ENCODE peak calls at places on chromosomes 1 and 21, in five cellular contexts. O is breast epithelium, W is prostate gland, D is Peyer's patch, T is body of pancreas. R is an unnamed sample.

GRCh38 chr1:17919525-17920439 is 164.6 kb downstream of the ACTL8 start:
- DNase-seq in O (no peak), T (peak; percentile 21), W (no peak), D (no peak), R (peak; percentile 55)

GRCh38 chr1:216005916-216006315 is 417.3 kb downstream of the USH2A start:
- DNase-seq in O (no peak), T (no peak), W (no peak), D (no peak), R (peak; percentile 71)

GRCh38 chr1:112110031-112110430 is 120.6 kb upstream of the KCND3 start:
- DNase-seq in D (no peak), T (peak; percentile 43), O (no peak), W (peak; percentile 10), R (no peak)

GRCh38 chr1:109186704-109187071 is 27.0 kb upstream of the SARS1 start:
- DNase-seq in O (no peak), T (no peak), D (no peak), W (no peak), R (peak; percentile 38)

GRCh38 chr1:100928128-100928527 is 32.2 kb downstream of the SLC30A7 start:
- DNase-seq in O (no peak), D (no peak), T (no peak), W (no peak), R (no peak)

GRCh38 chr1:6996371-6996770 is 211.1 kb downstream of the CAMTA1 start:
- DNase-seq in T (no peak), W (no peak), O (no peak), D (no peak), R (no peak)

GRCh38 chr1:17540255-17541001 is 930 bp downstream of the ARHGEF10L start:
- DNase-seq in O (no peak), D (no peak), W (peak; percentile 10), T (no peak), R (no peak)

GRCh38 chr1:8754993-8755392 is 62.4 kb downstream of the RERE start:
- DNase-seq in D (no peak), O (no peak), T (no peak), W (no peak), R (no peak)

GRCh38 chr21:31888936-31889371 is 16.1 kb downstream of the HUNK start:
- DNase-seq in T (peak; percentile 65), D (no peak), O (no peak), W (peak; percentile 24), R (no peak)

GRCh38 chr21:43640437-43640836 is 18.9 kb downstream of the HSF2BP start:
- DNase-seq in D (no peak), O (no peak), T (no peak), W (no peak), R (no peak)

GRCh38 chr1:26378088-26378878 is 5.7 kb upstream of the ZNF683 start:
- DNase-seq in W (no peak), D (peak; percentile 84), T (no peak), O (no peak), R (peak; percentile 98)

GRCh38 chr1:36183309-36183856 is 27.4 kb downstream of the MAP7D1 start:
- DNase-seq in T (no peak), D (no peak), O (no peak), W (peak; percentile 30), R (no peak)

GRCh38 chr1:226967665-226968064 is 27.6 kb downstream of the COQ8A start:
- DNase-seq in T (no peak), D (peak; percentile 43), W (no peak), O (no peak), R (peak; percentile 66)

GRCh38 chr21:36902793-36903192 is 63.7 kb downstream of the HLCS start:
- DNase-seq in T (no peak), D (no peak), W (no peak), O (no peak), R (peak; percentile 55)

GRCh38 chr1:200877839-200878551 is 5.2 kb downstream of the GPR25 start:
- DNase-seq in W (peak; percentile 2), O (no peak), D (no peak), T (no peak), R (no peak)

GRCh38 chr1:1150100-1150499 is 23.6 kb upstream of the TTLL10 start:
- DNase-seq in D (peak; percentile 79), T (no peak), W (no peak), O (no peak), R (no peak)
- TF ChIP-seq POLR2A in D (peak; percentile 13), T (no peak), W (no peak), O (no peak), R (no peak)

GRCh38 chr1:204483791-204484190 is 10.8 kb downstream of the PIK3C2B start:
- DNase-seq in W (no peak), T (no peak), O (no peak), D (no peak), R (no peak)
- TF ChIP-seq POLR2A in W (no peak), T (no peak), O (no peak), D (no peak), R (no peak)

GRCh38 chr1:46202975-46203737 is at the start of gene LURAP1:
- DNase-seq in T (no peak), W (no peak), D (no peak), O (no peak), R (peak; percentile 72)
- TF ChIP-seq POLR2A in T (no peak), W (peak; percentile 38), D (no peak), O (no peak), R (no peak)

GRCh38 chr1:229409616-229410369 is 24.1 kb downstream of the ACTA1 start:
- DNase-seq in O (no peak), D (no peak), W (no peak), T (no peak), R (no peak)
- TF ChIP-seq POLR2A in O (no peak), D (no peak), W (no peak), T (no peak), R (no peak)

DNA sequence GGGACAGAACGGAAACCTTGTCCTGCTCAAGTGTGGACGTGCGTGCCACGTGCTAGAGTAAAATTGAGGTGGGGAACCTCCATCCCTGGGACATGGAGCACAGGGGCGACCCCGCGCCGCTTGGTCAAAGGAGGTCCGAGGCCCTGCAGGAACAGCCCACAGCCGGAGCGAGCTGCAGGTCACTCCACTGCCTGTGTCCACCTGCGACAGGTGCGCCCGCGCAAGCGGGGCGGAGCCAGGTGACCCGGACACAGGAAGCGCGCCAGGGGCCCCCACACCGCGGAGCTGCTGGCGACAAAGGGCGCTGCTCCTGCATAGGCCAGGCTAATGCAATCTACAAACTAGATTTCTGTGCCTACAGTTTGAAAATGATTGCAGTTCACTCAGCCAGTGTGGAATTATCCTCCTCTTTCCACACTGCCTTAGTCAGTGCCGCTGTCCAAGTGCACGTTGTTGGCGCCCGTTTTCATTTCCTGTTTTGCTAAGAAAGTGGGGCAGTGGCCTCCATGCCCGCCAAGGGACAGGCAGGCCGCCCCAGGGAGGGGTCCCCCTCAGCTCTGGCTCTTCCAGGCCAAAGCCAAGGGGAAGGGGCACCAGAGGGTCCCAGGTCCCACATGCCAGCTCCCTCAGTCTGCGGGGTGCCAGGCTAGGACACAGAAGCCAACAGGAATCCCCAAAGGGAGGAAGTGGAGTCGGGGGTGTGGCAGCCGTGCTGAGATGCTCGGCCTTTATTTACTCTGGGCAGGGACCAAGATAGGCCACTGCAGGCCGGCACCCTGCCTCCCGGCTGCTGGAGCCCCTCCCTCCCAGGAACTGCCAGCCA is 4.3 kb upstream of the NADK start:
- DNase-seq in D (peak; percentile 85), W (peak; percentile 83), T (peak; percentile 65), O (no peak), R (peak; percentile 54)
- TF ChIP-seq POLR2A in D (peak; percentile 24), W (peak; percentile 17), T (peak; percentile 19), O (no peak), R (no peak)

GRCh38 chr1:94926915-94927404 is at the start of gene CNN3:
- DNase-seq in O (peak; percentile 93), D (peak; percentile 95), W (peak; percentile 94), T (peak; percentile 86), R (peak; percentile 92)
- TF ChIP-seq POLR2A in O (peak; percentile 91), D (peak; percentile 98), W (peak; percentile 100), T (peak; percentile 96), R (peak; percentile 97)

GRCh38 chr1:173870252-173871075 is 2.3 kb downstream of the ZBTB37 start:
- DNase-seq in O (no peak), W (no peak), T (peak; percentile 48), D (peak; percentile 76), R (no peak)
- TF ChIP-seq POLR2A in O (no peak), W (no peak), T (no peak), D (peak; percentile 38), R (no peak)

R was measured in IMR-90.